ENCODE peak calls at places on chromosomes 1 and 21, in seven cellular contexts. T, U, Y, M, H, C and S are unnamed samples.

GRCh38 chr1:84141177-84142003 is 2.7 kb upstream of the PRKACB start:
- DNase-seq in T (no peak), C (no peak), M (no peak), H (no peak), Y (no peak), U (peak; percentile 40), S (no peak)

GRCh38 chr1:203726417-203726867 is 38.5 kb upstream of the LAX1 start:
- DNase-seq in M (no peak), T (no peak), H (no peak), U (no peak), C (no peak), Y (no peak), S (no peak)

GRCh38 chr1:240019524-240019923 is 72.2 kb upstream of the FMN2 start:
- DNase-seq in H (no peak), M (no peak), T (no peak), U (no peak), C (no peak), Y (no peak), S (no peak)

GRCh38 chr1:101022294-101022693 is 3.3 kb downstream of the DPH5 start:
- DNase-seq in C (no peak), H (no peak), M (no peak), U (peak; percentile 77), Y (no peak), T (no peak), S (no peak)

GRCh38 chr1:32500387-32501209 is 35.7 kb downstream of the ZBTB8B start:
- DNase-seq in Y (no peak), T (peak; percentile 87), C (peak; percentile 90), M (no peak), U (peak; percentile 49), H (no peak), S (no peak)

GRCh38 chr1:111406325-111406768 is 21.2 kb downstream of the OVGP1 start:
- DNase-seq in H (no peak), U (peak; percentile 48), M (peak; percentile 42), Y (peak; percentile 77), T (no peak), C (no peak), S (no peak)

GRCh38 chr1:162856260-162856659 is 4.7 kb downstream of the CCDC190 start:
- DNase-seq in M (no peak), H (no peak), Y (no peak), C (no peak), T (no peak), U (peak; percentile 96), S (no peak)

GRCh38 chr1:111747282-111747734 is 8.1 kb upstream of the INKA2 start:
- DNase-seq in C (no peak), T (no peak), Y (peak; percentile 85), M (peak; percentile 18), H (no peak), U (peak; percentile 77), S (no peak)

GRCh38 chr1:162476620-162477019 is 21.0 kb upstream of the UHMK1 start:
- DNase-seq in M (no peak), C (no peak), H (no peak), T (no peak), U (no peak), Y (no peak), S (no peak)

GRCh38 chr1:56416385-56416972 is 162.9 kb downstream of the PLPP3 start:
- DNase-seq in Y (no peak), T (no peak), C (no peak), H (no peak), U (no peak), M (no peak), S (no peak)

GRCh38 chr1:230542054-230542453 is 100.2 kb upstream of the COG2 start:
- DNase-seq in Y (peak; percentile 45), M (no peak), U (no peak), T (no peak), H (no peak), C (no peak), S (no peak)

GRCh38 chr1:81703352-81703735 is 97.4 kb upstream of the ADGRL2 start:
- DNase-seq in Y (no peak), T (no peak), M (no peak), C (no peak), U (peak; percentile 79), H (no peak), S (no peak)

GRCh38 chr21:43269981-43270670 is 101.3 kb downstream of the CRYAA start:
- DNase-seq in T (no peak), C (peak; percentile 51), Y (no peak), U (no peak), M (no peak), H (no peak), S (no peak)

GRCh38 chr1:155136728-155137127 is 1.1 kb downstream of the SLC50A1 start:
- DNase-seq in H (no peak), T (no peak), C (no peak), U (no peak), M (peak; percentile 10), Y (peak; percentile 82), S (no peak)

GRCh38 chr1:213327318-213327667 is 276.3 kb downstream of the RPS6KC1 start:
- DNase-seq in T (peak; percentile 80), C (peak; percentile 69), U (peak; percentile 86), Y (no peak), M (no peak), H (no peak), S (no peak)

GRCh38 chr1:247409869-247410544 is 6.0 kb upstream of the NLRP3 start:
- DNase-seq in M (no peak), U (no peak), Y (peak; percentile 69), T (no peak), H (no peak), C (no peak), S (no peak)

GRCh38 chr1:225919906-225920305 is 4.1 kb downstream of the PYCR2 start:
- DNase-seq in T (peak; percentile 77), Y (peak; percentile 38), C (peak; percentile 79), U (peak; percentile 77), M (no peak), H (no peak), S (no peak)

GRCh38 chr21:45129231-45129923 is 55.0 kb downstream of the ADARB1 start:
- DNase-seq in C (no peak), M (no peak), T (peak; percentile 78), Y (no peak), H (no peak), U (peak; percentile 41), S (no peak)

GRCh38 chr1:233668146-233668724 is 54.3 kb downstream of the KCNK1 start:
- DNase-seq in H (peak; percentile 26), Y (no peak), C (no peak), M (no peak), T (no peak), U (no peak), S (no peak)

GRCh38 chr1:226638608-226639007 is 90.0 kb downstream of the STUM start:
- DNase-seq in C (peak; percentile 49), T (peak; percentile 68), H (no peak), Y (no peak), U (no peak), M (no peak), S (no peak)

GRCh38 chr1:38095337-38096030 is 48.9 kb upstream of the POU3F1 start:
- DNase-seq in C (no peak), M (no peak), U (no peak), H (no peak), T (no peak), Y (no peak), S (no peak)